ENCODE peak calls at places on chromosome 15, in seven cellular contexts. J is IMR-90, H is Peyer's patch, X is gastrocnemius medialis, D is aorta, A is psoas muscle, W is A549. M is an unnamed sample.

GRCh38 chr15:31389576-31389975 is 62.9 kb downstream of the KLF13 start:
- DNase-seq in J (no peak), H (peak), X (peak), D (no peak), A (no peak), W (no peak), M (no peak)

GRCh38 chr15:100166313-100166712 is 175.5 kb downstream of the ADAMTS17 start:
- DNase-seq in J (no peak), H (no peak), X (no peak), D (no peak), A (no peak), W (no peak), M (no peak)

GRCh38 chr15:99123706-99124451 is 19.0 kb downstream of the SYNM start:
- DNase-seq in J (peak), H (peak), X (peak), D (peak), A (peak), W (peak), M (peak)

GRCh38 chr15:29765234-29765841 is 56.9 kb downstream of the TJP1 start:
- DNase-seq in J (no peak), H (no peak), X (no peak), D (no peak), A (no peak), W (no peak), M (no peak)

GRCh38 chr15:52262364-52262763 is 33.2 kb downstream of the MYO5C start:
- DNase-seq in J (no peak), H (no peak), X (no peak), D (no peak), A (no peak), W (no peak), M (peak)

GRCh38 chr15:40388941-40389823 is 6.7 kb downstream of the KNSTRN start:
- DNase-seq in J (no peak), H (no peak), X (no peak), D (no peak), A (no peak), W (no peak), M (no peak)

GRCh38 chr15:64426845-64427465 is 33.4 kb upstream of the ZNF609 start:
- DNase-seq in J (peak), H (no peak), X (no peak), D (no peak), A (no peak), W (peak), M (peak)

GRCh38 chr15:68801572-68802148 is 19.0 kb downstream of the ANP32A start:
- DNase-seq in J (no peak), H (no peak), X (no peak), D (no peak), A (no peak), W (no peak), M (no peak)

GRCh38 chr15:44468713-44469385 is 41.4 kb downstream of the CTDSPL2 start:
- DNase-seq in J (peak), H (no peak), X (no peak), D (no peak), A (no peak), W (peak), M (peak)

GRCh38 chr15:39443659-39444219 is 137.1 kb upstream of the THBS1 start:
- DNase-seq in J (no peak), H (no peak), X (no peak), D (no peak), A (no peak), W (no peak), M (no peak)

GRCh38 chr15:42080585-42081462 is 13.5 kb downstream of the PLA2G4D start:
- DNase-seq in J (peak), H (peak), X (no peak), D (no peak), A (no peak), W (no peak), M (peak)

GRCh38 chr15:92807971-92808571 is 92.1 kb upstream of the CHD2 start:
- DNase-seq in J (no peak), H (no peak), X (peak), D (no peak), A (no peak), W (peak), M (peak)

GRCh38 chr15:69468241-69469121 is 15.9 kb downstream of the RPLP1 start:
- DNase-seq in J (peak), H (peak), X (peak), D (no peak), A (no peak), W (no peak), M (peak)

GRCh38 chr15:100714749-100715342 is 112.5 kb downstream of the ASB7 start:
- DNase-seq in J (no peak), H (no peak), X (no peak), D (peak), A (no peak), W (no peak), M (no peak)

GRCh38 chr15:28184166-28184565 is 85.1 kb upstream of the OCA2 start:
- DNase-seq in J (peak), H (no peak), X (no peak), D (no peak), A (no peak), W (no peak), M (peak)

GRCh38 chr15:101647251-101647650 is 4.9 kb downstream of the TM2D3 start:
- DNase-seq in J (no peak), H (no peak), X (peak), D (no peak), A (no peak), W (peak), M (no peak)

GRCh38 chr15:79028411-79028964 is 62.1 kb downstream of the RASGRF1 start:
- DNase-seq in J (peak), H (peak), X (no peak), D (peak), A (no peak), W (peak), M (peak)

GRCh38 chr15:83372434-83372873 is 74.7 kb upstream of the SH3GL3 start:
- DNase-seq in J (no peak), H (no peak), X (no peak), D (no peak), A (no peak), W (no peak), M (no peak)

GRCh38 chr15:39629906-39630305 is 49.0 kb downstream of the THBS1 start:
- DNase-seq in J (no peak), H (no peak), X (no peak), D (no peak), A (no peak), W (no peak), M (no peak)

GRCh38 chr15:92907880-92908279 is 7.8 kb downstream of the CHD2 start:
- DNase-seq in J (peak), H (no peak), X (peak), D (no peak), A (peak), W (peak), M (peak)

GRCh38 chr15:83571820-83572707 is 81.9 kb upstream of the ADAMTSL3 start:
- DNase-seq in J (peak), H (no peak), X (no peak), D (no peak), A (no peak), W (peak), M (peak)

GRCh38 chr15:78051622-78052405 is 25.7 kb downstream of the TBC1D2B start:
- DNase-seq in J (peak), H (peak), X (peak), D (no peak), A (no peak), W (no peak), M (peak)

GRCh38 chr15:34275721-34276120 is 50.9 kb downstream of the EMC4 start:
- DNase-seq in J (no peak), H (no peak), X (no peak), D (no peak), A (no peak), W (peak), M (no peak)

GRCh38 chr15:35444557-35445204 is 101.3 kb downstream of the DPH6 start:
- DNase-seq in J (peak), H (peak), X (no peak), D (no peak), A (no peak), W (peak), M (peak)

GRCh38 chr15:41827290-41827879 is 507 bp upstream of the JMJD7 start:
- DNase-seq in J (no peak), H (peak), X (peak), D (no peak), A (no peak), W (no peak), M (no peak)

GRCh38 chr15:29618586-29618985 is 203.7 kb downstream of the TJP1 start:
- DNase-seq in J (no peak), H (no peak), X (no peak), D (no peak), A (no peak), W (no peak), M (no peak)

GRCh38 chr15:49492834-49493233 is 69.8 kb downstream of the FGF7 start:
- DNase-seq in J (peak), H (no peak), X (no peak), D (no peak), A (no peak), W (no peak), M (no peak)

GRCh38 chr15:61687124-61687523 is 373.1 kb downstream of the VPS13C start:
- DNase-seq in J (no peak), H (no peak), X (no peak), D (no peak), A (no peak), W (no peak), M (no peak)

GRCh38 chr15:31344266-31344665 is 17.6 kb downstream of the KLF13 start:
- DNase-seq in J (no peak), H (no peak), X (peak), D (no peak), A (no peak), W (no peak), M (no peak)

GRCh38 chr15:49747340-49747739 is 126.5 kb downstream of the DTWD1 start:
- DNase-seq in J (no peak), H (no peak), X (no peak), D (no peak), A (no peak), W (no peak), M (no peak)

GRCh38 chr15:38398134-38398533 is 55.8 kb upstream of the FAM98B start:
- DNase-seq in J (peak), H (peak), X (peak), D (peak), A (peak), W (peak), M (peak)

GRCh38 chr15:46077220-46077619 is 442.4 kb downstream of the SQOR start:
- DNase-seq in J (no peak), H (no peak), X (no peak), D (no peak), A (no peak), W (no peak), M (no peak)

GRCh38 chr15:76286231-76286879 is 24.9 kb downstream of the ETFA start:
- DNase-seq in J (peak), H (no peak), X (no peak), D (no peak), A (no peak), W (no peak), M (no peak)

GRCh38 chr15:47196057-47196456 is 521.2 kb upstream of the SEMA6D start:
- DNase-seq in J (peak), H (peak), X (peak), D (peak), A (peak), W (peak), M (peak)

GRCh38 chr15:68553994-68554715 is 24.6 kb upstream of the CORO2B start:
- DNase-seq in J (peak), H (peak), X (peak), D (no peak), A (no peak), W (peak), M (peak)

GRCh38 chr15:74997161-74997942 is 2.0 kb downstream of the SCAMP5 start:
- DNase-seq in J (no peak), H (no peak), X (no peak), D (peak), A (no peak), W (no peak), M (no peak)

GRCh38 chr15:65069179-65069578 is 1.4 kb upstream of the RASL12 start:
- DNase-seq in J (peak), H (peak), X (no peak), D (no peak), A (peak), W (no peak), M (peak)

GRCh38 chr15:31147456-31147855 is 45.9 kb upstream of the TRPM1 start:
- DNase-seq in J (no peak), H (peak), X (no peak), D (no peak), A (no peak), W (no peak), M (no peak)

GRCh38 chr15:60647246-60647645 is 168.3 kb upstream of the ICE2 start:
- DNase-seq in J (no peak), H (no peak), X (no peak), D (no peak), A (no peak), W (no peak), M (no peak)

GRCh38 chr15:25527118-25527517 is 88.3 kb upstream of the UBE3A start:
- DNase-seq in J (no peak), H (no peak), X (no peak), D (no peak), A (no peak), W (no peak), M (no peak)

GRCh38 chr15:50813089-50813488 is 47.6 kb upstream of the SPPL2A start:
- DNase-seq in J (no peak), H (no peak), X (no peak), D (no peak), A (no peak), W (no peak), M (no peak)
- H3K4me3 ChIP-seq in J (no peak), H (no peak), X (no peak), D (no peak), A (no peak), W (no peak), M (no peak)

GRCh38 chr15:89551502-89551901 is 23.8 kb upstream of the TICRR start:
- DNase-seq in J (no peak), H (no peak), X (no peak), D (no peak), A (no peak), W (no peak), M (no peak)
- H3K4me3 ChIP-seq in J (no peak), H (no peak), X (no peak), D (no peak), A (no peak), W (no peak), M (no peak)

DNA sequence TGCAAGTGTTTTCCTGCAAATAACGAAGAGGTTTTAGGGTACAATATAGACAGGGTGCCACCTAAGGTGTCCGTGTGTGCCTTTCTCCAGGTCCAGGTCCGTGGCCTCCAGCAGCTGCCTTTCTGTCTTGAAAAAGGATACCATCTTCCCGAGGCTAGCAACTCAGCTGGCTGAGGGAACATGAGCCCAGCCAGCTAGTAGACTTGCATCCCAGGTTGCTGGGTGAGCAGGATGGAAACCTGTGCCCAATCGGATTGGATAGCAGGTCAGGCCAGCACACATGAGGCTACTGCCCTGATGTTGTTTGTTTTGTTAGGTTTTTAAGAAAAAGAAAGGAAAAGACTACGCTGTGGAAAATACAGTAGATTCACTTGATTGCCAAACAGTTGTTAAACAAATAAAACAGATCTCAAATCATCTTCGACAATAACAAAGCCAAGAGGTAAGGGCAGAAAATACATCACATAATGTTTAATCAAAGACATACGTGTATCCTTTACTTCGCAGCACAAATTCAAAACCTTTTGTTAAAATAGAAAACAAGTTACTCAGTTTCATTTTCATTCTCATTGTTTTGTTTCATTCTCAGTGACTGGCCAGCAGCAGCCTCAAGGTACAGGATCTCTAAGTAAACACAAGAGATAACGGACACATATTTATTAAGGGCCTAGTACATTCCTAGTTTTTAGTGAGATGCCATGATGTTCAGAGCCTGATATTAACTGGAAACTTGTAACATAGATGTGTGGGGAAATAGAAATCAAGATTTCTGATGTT is 661.2 kb upstream of the NR2F2 start:
- DNase-seq in J (no peak), H (no peak), X (no peak), D (no peak), A (no peak), W (no peak), M (peak)
- H3K4me3 ChIP-seq in J (no peak), H (no peak), X (peak), D (no peak), A (peak), W (no peak), M (no peak)

GRCh38 chr15:72733941-72734738 is 48.1 kb downstream of the BBS4 start:
- DNase-seq in J (no peak), H (no peak), X (no peak), D (no peak), A (no peak), W (no peak), M (no peak)
- H3K4me3 ChIP-seq in J (no peak), H (no peak), X (no peak), D (no peak), A (no peak), W (no peak), M (no peak)

DNA sequence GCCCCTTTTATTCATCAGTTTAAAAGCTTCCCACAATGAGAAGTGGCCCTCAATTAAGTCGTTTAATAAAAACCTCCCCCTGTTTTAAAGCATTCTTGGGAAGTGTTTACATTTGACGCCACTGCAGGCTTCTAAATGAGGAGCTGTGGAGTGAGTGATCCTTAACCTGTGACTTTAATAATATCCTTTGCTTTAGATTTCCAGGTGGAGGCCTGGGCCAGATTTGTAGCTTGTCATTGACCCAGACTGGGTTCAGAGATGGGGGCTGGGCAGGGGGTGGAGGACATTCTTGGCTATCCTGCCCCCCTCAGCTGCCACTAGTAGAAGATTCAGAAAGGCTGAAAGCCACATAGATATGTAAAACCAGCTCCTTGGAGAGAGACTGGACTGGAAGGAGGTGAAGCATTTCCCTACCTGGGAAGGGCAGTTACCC is 11.4 kb downstream of the CGNL1 start:
- DNase-seq in J (no peak), H (no peak), X (no peak), D (no peak), A (no peak), W (no peak), M (no peak)
- H3K4me3 ChIP-seq in J (no peak), H (no peak), X (no peak), D (no peak), A (no peak), W (no peak), M (no peak)

DNA sequence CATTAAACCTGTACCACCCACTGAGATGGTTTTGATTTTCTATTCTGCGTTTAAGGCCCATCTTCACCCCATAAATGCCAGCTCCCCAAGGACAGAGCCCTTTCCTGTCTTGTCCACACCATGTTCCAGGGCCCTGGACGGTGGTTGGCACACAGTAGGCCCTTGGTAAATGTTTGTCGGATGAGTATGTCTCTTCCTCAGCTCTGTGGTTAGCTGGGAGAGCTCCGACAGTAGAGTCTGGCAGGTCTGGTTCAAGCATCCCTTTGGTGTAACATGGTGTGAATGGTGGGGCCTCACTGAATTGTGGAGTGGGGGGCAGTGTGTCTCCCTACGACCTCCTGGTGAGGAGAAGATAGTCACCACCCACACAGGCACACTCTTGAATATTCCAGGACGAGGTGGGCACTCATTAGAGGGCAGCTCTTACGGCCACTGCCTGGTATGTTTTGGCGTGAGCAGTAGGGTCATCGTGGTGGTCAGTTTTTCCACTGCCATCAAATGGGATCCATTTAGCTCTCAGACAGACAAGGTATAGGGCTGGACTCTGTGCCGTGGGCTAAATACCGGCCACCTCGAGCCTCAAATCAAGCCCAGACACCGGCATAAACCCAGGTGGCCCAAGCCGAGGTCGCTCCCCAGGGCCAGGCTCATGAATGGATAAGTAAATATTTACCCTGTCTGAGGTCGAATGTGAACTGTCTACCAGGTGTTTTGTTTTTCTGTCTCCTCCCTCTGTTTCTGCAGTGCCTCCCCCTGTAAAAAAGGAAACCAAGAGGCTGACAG is 61.3 kb downstream of the SMAD3 start:
- DNase-seq in J (no peak), H (no peak), X (no peak), D (no peak), A (no peak), W (no peak), M (no peak)
- H3K4me3 ChIP-seq in J (no peak), H (no peak), X (no peak), D (no peak), A (peak), W (peak), M (no peak)

DNA sequence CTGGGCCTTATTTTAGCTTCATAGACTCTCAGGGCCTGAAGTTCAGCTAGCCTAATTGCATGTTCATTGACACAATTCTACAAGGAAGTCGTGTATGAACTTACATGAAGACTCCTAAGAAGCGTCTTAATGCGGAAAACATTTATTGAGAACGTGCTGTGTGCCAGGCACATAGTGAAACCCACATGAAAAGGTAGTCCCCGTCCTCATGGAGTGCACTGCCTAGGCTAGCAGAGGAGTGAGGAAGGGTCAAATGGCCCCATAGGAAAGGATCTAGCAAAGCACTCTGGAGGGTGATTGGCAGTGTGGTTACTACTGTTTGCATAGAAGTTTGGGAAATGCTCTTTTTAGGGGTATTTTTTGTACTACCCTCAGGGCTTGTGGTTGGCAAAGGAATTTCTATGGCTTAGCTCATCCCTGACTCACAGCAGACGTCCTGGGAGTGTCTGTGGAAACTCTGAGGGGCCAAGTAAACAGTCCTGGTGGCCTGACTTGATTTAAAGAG is 854 bp upstream of the NPTN start:
- DNase-seq in J (peak), H (no peak), X (no peak), D (no peak), A (no peak), W (peak), M (peak)
- H3K4me3 ChIP-seq in J (no peak), H (peak), X (peak), D (no peak), A (peak), W (peak), M (peak)

GRCh38 chr15:67098768-67099282 is 33.4 kb downstream of the SMAD3 start:
- DNase-seq in J (no peak), H (no peak), X (no peak), D (no peak), A (no peak), W (no peak), M (no peak)
- H3K4me3 ChIP-seq in J (no peak), H (no peak), X (peak), D (no peak), A (peak), W (no peak), M (peak)

M was measured in astrocyte of the spinal cord.